ENCODE peak calls at places on chromosomes 13 and 19, in four cellular contexts. One of them, this sample, is unnamed.

GRCh38 chr13:53105881-53106280 is 77.3 kb downstream of the OLFM4 start:
- DNase-seq in K562: no peak
- DNase-seq in HepG2: no peak
- DNase-seq in GM12878: no peak
- DNase-seq in this sample: no peak

GRCh38 chr13:73462241-73462640 is 403.4 kb downstream of the KLF5 start:
- DNase-seq in K562: no peak
- DNase-seq in HepG2: no peak
- DNase-seq in GM12878: no peak
- DNase-seq in this sample: no peak

GRCh38 chr13:64680739-64681138 is 2549.4 kb downstream of the PCDH9 start:
- DNase-seq in K562: no peak
- DNase-seq in HepG2: no peak
- DNase-seq in GM12878: no peak
- DNase-seq in this sample: no peak

GRCh38 chr13:113815151-113816058 is 48.5 kb downstream of the GAS6 start:
- DNase-seq in K562: peak; percentile 46
- DNase-seq in HepG2: no peak
- DNase-seq in GM12878: peak; percentile 40
- DNase-seq in this sample: no peak

GRCh38 chr19:19113040-19113541 is 25.2 kb downstream of the TMEM161A start:
- DNase-seq in K562: peak; percentile 72
- DNase-seq in HepG2: peak; percentile 75
- DNase-seq in GM12878: no peak
- DNase-seq in this sample: no peak

GRCh38 chr13:18954254-18954653 is 227.4 kb downstream of the TUBA3C start:
- DNase-seq in K562: no peak
- DNase-seq in HepG2: no peak
- DNase-seq in GM12878: no peak
- DNase-seq in this sample: no peak

GRCh38 chr13:94178625-94179244 is 300.7 kb downstream of the DCT start:
- DNase-seq in K562: no peak
- DNase-seq in HepG2: peak; percentile 53
- DNase-seq in GM12878: no peak
- DNase-seq in this sample: no peak

GRCh38 chr13:59343132-59343531 is 820.6 kb downstream of the DIAPH3 start:
- DNase-seq in K562: no peak
- DNase-seq in HepG2: no peak
- DNase-seq in GM12878: no peak
- DNase-seq in this sample: no peak

GRCh38 chr19:33134571-33135041 is 2.7 kb downstream of the WDR88 start:
- DNase-seq in K562: peak; percentile 32
- DNase-seq in HepG2: no peak
- DNase-seq in GM12878: no peak
- DNase-seq in this sample: no peak

GRCh38 chr13:90502143-90502542 is 845.3 kb upstream of the MIR17HG start:
- DNase-seq in K562: no peak
- DNase-seq in HepG2: no peak
- DNase-seq in GM12878: no peak
- DNase-seq in this sample: no peak

GRCh38 chr13:28358673-28359072 is 136.3 kb downstream of the FLT1 start:
- DNase-seq in K562: no peak
- DNase-seq in HepG2: no peak
- DNase-seq in GM12878: no peak
- DNase-seq in this sample: no peak

GRCh38 chr13:91664036-91664435 is 265.6 kb downstream of the GPC5 start:
- DNase-seq in K562: no peak
- DNase-seq in HepG2: no peak
- DNase-seq in GM12878: no peak
- DNase-seq in this sample: no peak

GRCh38 chr19:18710986-18711751 is 27.7 kb downstream of the CRTC1 start:
- DNase-seq in K562: no peak
- DNase-seq in HepG2: no peak
- DNase-seq in GM12878: no peak
- DNase-seq in this sample: no peak

GRCh38 chr19:41327499-41328156 is 17.7 kb downstream of the CCDC97 start:
- DNase-seq in K562: peak; percentile 30
- DNase-seq in HepG2: no peak
- DNase-seq in GM12878: no peak
- DNase-seq in this sample: no peak

GRCh38 chr13:26656919-26657318 is 99.4 kb downstream of the WASF3 start:
- DNase-seq in K562: peak; percentile 5
- DNase-seq in HepG2: peak; percentile 24
- DNase-seq in GM12878: no peak
- DNase-seq in this sample: no peak

GRCh38 chr13:30125422-30126073 is 181.8 kb downstream of the KATNAL1 start:
- DNase-seq in K562: no peak
- DNase-seq in HepG2: peak; percentile 43
- DNase-seq in GM12878: no peak
- DNase-seq in this sample: no peak

DNA sequence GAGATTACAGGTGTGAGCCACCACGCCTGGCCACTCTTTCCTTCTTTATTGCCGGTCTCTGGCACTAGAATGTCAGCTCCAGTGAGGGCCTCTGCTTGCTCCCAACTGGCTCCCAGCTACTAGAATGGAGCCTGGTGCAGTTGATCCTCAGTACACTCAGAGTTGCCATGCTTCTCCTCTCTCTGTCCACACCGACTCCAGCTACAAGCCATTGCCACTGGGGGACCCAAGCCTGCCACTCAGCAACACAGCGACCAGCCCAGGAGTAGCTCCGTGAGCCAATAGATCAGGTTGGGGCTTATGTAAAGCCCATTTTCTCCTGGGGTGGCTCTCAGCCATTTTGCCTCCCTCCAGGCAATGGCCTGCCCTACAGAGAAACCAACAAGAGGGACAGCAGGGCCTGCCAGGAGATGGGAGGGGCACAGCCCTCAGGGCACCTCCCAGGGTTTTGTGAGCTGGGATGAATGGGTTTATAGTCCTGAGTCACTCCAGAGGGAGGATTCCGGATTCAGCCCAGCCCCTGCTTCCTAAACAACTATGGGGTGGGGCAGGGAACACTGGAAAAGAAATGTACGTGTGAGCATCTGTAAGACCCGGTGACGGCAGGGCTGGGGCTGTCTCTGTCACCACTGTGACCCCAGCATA is 36.5 kb downstream of the OPA3 start:
- DNase-seq in K562: no peak
- DNase-seq in HepG2: no peak
- DNase-seq in GM12878: no peak
- DNase-seq in this sample: peak; percentile 22
- TF ChIP-seq TARDBP in K562: no peak
- TF ChIP-seq TARDBP in HepG2: no peak
- TF ChIP-seq TARDBP in GM12878: no peak
- TF ChIP-seq TARDBP in this sample: no peak

GRCh38 chr13:43766766-43767165 is 20.0 kb downstream of the ENOX1 start:
- DNase-seq in K562: no peak
- DNase-seq in HepG2: no peak
- DNase-seq in GM12878: no peak
- DNase-seq in this sample: no peak
- TF ChIP-seq SP1 in K562: no peak
- TF ChIP-seq SP1 in HepG2: no peak
- TF ChIP-seq SP1 in GM12878: no peak
- TF ChIP-seq SP1 in this sample: no peak

GRCh38 chr19:12757544-12758274 is 6.1 kb downstream of the BEST2 start:
- DNase-seq in K562: peak; percentile 85
- DNase-seq in HepG2: peak; percentile 70
- DNase-seq in GM12878: no peak
- DNase-seq in this sample: peak; percentile 88
- TF ChIP-seq FOXK2 in K562: no peak
- TF ChIP-seq FOXK2 in HepG2: no peak
- TF ChIP-seq FOXK2 in GM12878: no peak
- TF ChIP-seq FOXK2 in this sample: no peak

GRCh38 chr19:6519289-6519688 is 11.5 kb upstream of the TNFSF9 start:
- DNase-seq in K562: no peak
- DNase-seq in HepG2: no peak
- DNase-seq in GM12878: no peak
- DNase-seq in this sample: no peak
- TF ChIP-seq TARDBP in K562: no peak
- TF ChIP-seq TARDBP in HepG2: no peak
- TF ChIP-seq TARDBP in GM12878: no peak
- TF ChIP-seq TARDBP in this sample: no peak

GRCh38 chr13:31485183-31485582 is 254.1 kb upstream of the RXFP2 start:
- DNase-seq in K562: no peak
- DNase-seq in HepG2: no peak
- DNase-seq in GM12878: no peak
- DNase-seq in this sample: no peak

DNA sequence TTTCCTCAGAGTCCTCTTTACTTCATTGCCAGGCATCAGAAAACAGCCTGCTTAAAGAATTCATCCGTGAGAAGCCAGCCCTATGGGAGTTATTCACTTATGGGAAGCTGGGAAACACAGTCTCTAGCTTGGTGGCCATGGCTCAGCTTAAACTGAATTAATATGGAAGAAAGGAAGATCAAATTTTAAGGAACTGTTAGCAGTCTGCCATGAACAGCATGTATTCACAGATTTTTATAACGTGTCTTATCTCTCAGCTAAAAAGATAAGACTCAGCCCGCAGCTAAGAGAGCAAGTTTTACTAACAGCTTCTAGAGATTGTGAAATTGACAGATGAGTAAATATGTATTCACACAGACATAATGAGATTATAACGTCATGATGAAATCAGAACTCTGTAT is 253.7 kb upstream of the RXFP2 start:
- DNase-seq in K562: no peak
- DNase-seq in HepG2: no peak
- DNase-seq in GM12878: no peak
- DNase-seq in this sample: no peak
- TF ChIP-seq SP1 in K562: no peak
- TF ChIP-seq SP1 in HepG2: no peak
- TF ChIP-seq SP1 in GM12878: no peak
- TF ChIP-seq SP1 in this sample: no peak

DNA sequence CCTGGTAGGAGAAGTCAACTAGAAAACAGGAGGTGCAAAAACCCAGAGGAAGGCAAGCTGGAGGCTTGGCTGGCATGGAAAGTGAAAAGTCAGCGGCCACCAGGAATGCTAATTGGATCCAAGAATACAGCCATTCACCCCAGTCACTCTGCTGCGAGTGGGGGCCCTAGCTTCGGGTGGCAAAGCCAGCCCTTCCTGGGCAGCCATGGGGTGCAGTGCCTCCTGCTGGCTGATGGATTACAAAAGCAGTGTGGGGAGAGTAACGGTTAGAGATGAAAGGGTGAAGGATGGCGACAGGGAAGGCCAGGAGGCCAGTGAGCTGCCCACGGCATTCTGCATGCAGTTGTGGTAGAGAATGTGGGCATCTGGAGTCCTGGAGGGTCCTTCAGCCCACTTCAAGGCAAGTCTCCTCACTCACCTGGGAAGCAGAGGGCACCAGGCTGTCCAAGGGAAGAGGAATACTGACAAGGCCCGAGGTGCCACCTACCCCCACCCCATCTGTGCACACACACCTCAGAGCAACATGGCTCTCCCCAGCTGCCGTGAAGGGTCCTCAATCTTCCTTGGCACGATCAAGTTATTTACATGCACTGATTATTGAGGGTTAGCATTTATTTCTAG is 20.3 kb upstream of the EPHX3 start:
- DNase-seq in K562: no peak
- DNase-seq in HepG2: no peak
- DNase-seq in GM12878: no peak
- DNase-seq in this sample: peak; percentile 39
- TF ChIP-seq FOXK2 in K562: no peak
- TF ChIP-seq FOXK2 in HepG2: no peak
- TF ChIP-seq FOXK2 in GM12878: no peak
- TF ChIP-seq FOXK2 in this sample: no peak

GRCh38 chr19:53865523-53865917 is 2.2 kb upstream of the MYADM start:
- DNase-seq in K562: no peak
- DNase-seq in HepG2: peak; percentile 76
- DNase-seq in GM12878: no peak
- DNase-seq in this sample: no peak

GRCh38 chr19:53867225-53868090 is at the start of gene MYADM:
- DNase-seq in K562: peak; percentile 98
- DNase-seq in HepG2: peak; percentile 98
- DNase-seq in GM12878: peak; percentile 21
- DNase-seq in this sample: peak; percentile 99

GRCh38 chr19:53868091-53868891 is 608 bp downstream of the MYADM start:
- DNase-seq in K562: peak; percentile 66
- DNase-seq in HepG2: peak; percentile 47
- DNase-seq in GM12878: no peak
- DNase-seq in this sample: no peak

GRCh38 chr19:53864308-53864836 is 3.3 kb upstream of the MYADM start:
- DNase-seq in K562: no peak
- DNase-seq in HepG2: peak; percentile 99
- DNase-seq in GM12878: no peak
- DNase-seq in this sample: no peak

DNA sequence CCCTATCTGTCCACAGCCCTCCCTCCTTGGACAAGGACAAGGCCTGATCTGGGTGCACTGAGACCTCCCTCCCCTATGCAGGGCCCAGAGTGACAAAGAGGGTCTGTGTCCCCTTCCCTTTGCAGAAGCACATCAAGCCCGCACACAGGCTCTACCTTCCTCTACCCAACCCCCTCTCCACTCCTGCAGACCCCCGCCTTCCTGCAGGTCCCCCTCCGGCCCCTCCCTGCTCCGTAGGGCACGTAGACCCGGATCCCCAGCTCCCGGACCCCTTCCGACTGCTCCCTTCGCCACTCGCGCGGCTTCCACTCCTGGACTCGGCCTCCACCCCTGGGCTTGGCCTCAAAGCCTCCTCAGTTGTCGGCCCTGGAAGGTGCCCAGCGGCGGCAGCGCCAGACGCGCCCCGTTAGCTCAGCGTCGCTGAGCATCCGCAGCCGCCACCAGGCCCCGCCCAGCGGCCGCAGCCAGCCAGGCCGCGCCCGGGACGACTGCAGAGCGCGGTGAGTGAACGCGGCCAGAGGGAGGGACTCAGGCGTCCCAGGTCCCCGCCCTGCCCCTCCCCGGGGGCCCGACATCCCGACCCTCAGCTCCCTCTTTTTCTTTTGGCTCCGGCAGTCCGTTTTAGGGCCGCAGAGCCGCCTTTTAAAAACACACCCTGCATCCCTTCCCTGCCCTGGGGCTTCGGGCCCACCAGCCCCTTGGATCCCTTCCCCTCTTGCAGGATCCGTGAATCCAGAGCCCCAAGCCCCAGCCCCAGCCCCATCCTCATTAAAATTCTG is 1.6 kb upstream of the MYADM start:
- DNase-seq in K562: peak; percentile 41
- DNase-seq in HepG2: peak; percentile 68
- DNase-seq in GM12878: no peak
- DNase-seq in this sample: no peak
- TF ChIP-seq TARDBP in K562: no peak
- TF ChIP-seq TARDBP in HepG2: peak; percentile 17
- TF ChIP-seq TARDBP in GM12878: no peak
- TF ChIP-seq TARDBP in this sample: no peak

GRCh38 chr19:51001495-51001894 is at the start of gene KLK8:
- DNase-seq in K562: no peak
- DNase-seq in HepG2: no peak
- DNase-seq in GM12878: no peak
- DNase-seq in this sample: no peak
- TF ChIP-seq SP1 in K562: no peak
- TF ChIP-seq SP1 in HepG2: no peak
- TF ChIP-seq SP1 in GM12878: no peak
- TF ChIP-seq SP1 in this sample: no peak

GRCh38 chr19:5507056-5507624 is 51.9 kb downstream of the ZNRF4 start:
- DNase-seq in K562: no peak
- DNase-seq in HepG2: no peak
- DNase-seq in GM12878: no peak
- DNase-seq in this sample: no peak
- TF ChIP-seq FOXK2 in K562: no peak
- TF ChIP-seq FOXK2 in HepG2: no peak
- TF ChIP-seq FOXK2 in GM12878: no peak
- TF ChIP-seq FOXK2 in this sample: no peak